ENCODE peak calls at places on chromosome 20, in seven cellular contexts. R, L, X, B, U, K and J are unnamed samples.

GRCh38 chr20:14220986-14221385 is 116.4 kb downstream of the FLRT3 start:
- DNase-seq in X (no peak), K (no peak), B (no peak), R (no peak), U (no peak), L (no peak), J (no peak)

GRCh38 chr20:44746367-44747165 is 901 bp downstream of the KCNK15 start:
- DNase-seq in X (peak; percentile 58), K (no peak), R (no peak), U (no peak), L (no peak), B (no peak), J (no peak)

GRCh38 chr20:47801759-47802158 is 16.5 kb upstream of the SULF2 start:
- DNase-seq in B (no peak), K (no peak), L (no peak), R (no peak), X (no peak), U (no peak), J (peak; percentile 58)

GRCh38 chr20:41140226-41141133 is 3.1 kb downstream of the PLCG1 start:
- DNase-seq in L (peak; percentile 42), K (no peak), R (no peak), B (no peak), U (no peak), X (no peak), J (no peak)

GRCh38 chr20:36084897-36085617 is 69.5 kb upstream of the EPB41L1 start:
- DNase-seq in K (peak; percentile 76), L (no peak), B (peak; percentile 76), X (no peak), U (no peak), R (no peak), J (no peak)

GRCh38 chr20:47223896-47224295 is 132.6 kb downstream of the ZMYND8 start:
- DNase-seq in U (no peak), X (no peak), L (no peak), K (no peak), R (no peak), B (no peak), J (no peak)

GRCh38 chr20:7736336-7736735 is 203.9 kb downstream of the HAO1 start:
- DNase-seq in X (no peak), K (peak; percentile 82), U (no peak), R (no peak), B (peak; percentile 59), L (no peak), J (no peak)

GRCh38 chr20:39641423-39641822 is 679.3 kb downstream of the DHX35 start:
- DNase-seq in K (no peak), X (no peak), L (no peak), B (no peak), U (no peak), R (no peak), J (no peak)

GRCh38 chr20:47090835-47091234 is 196.2 kb downstream of the EYA2 start:
- DNase-seq in K (no peak), L (no peak), R (no peak), B (no peak), X (no peak), U (no peak), J (no peak)

GRCh38 chr20:64228751-64229518 is 26.6 kb upstream of the PCMTD2 start:
- DNase-seq in X (peak; percentile 38), K (no peak), B (no peak), U (no peak), L (no peak), R (no peak), J (peak; percentile 56)

GRCh38 chr20:56439784-56440291 is 27.8 kb downstream of the CASS4 start:
- DNase-seq in R (peak; percentile 98), L (peak; percentile 28), U (no peak), K (peak; percentile 99), X (peak; percentile 56), B (peak; percentile 94), J (no peak)

GRCh38 chr20:39631557-39631956 is 669.4 kb downstream of the DHX35 start:
- DNase-seq in L (no peak), R (no peak), U (no peak), X (no peak), K (no peak), B (peak; percentile 28), J (no peak)

GRCh38 chr20:6103301-6103700 is 19.5 kb downstream of the FERMT1 start:
- DNase-seq in X (no peak), K (no peak), B (no peak), R (no peak), U (no peak), L (no peak), J (no peak)

GRCh38 chr20:54456972-54457371 is 18.4 kb upstream of the DOK5 start:
- DNase-seq in X (no peak), L (no peak), K (no peak), B (no peak), U (no peak), R (no peak), J (no peak)

DNA sequence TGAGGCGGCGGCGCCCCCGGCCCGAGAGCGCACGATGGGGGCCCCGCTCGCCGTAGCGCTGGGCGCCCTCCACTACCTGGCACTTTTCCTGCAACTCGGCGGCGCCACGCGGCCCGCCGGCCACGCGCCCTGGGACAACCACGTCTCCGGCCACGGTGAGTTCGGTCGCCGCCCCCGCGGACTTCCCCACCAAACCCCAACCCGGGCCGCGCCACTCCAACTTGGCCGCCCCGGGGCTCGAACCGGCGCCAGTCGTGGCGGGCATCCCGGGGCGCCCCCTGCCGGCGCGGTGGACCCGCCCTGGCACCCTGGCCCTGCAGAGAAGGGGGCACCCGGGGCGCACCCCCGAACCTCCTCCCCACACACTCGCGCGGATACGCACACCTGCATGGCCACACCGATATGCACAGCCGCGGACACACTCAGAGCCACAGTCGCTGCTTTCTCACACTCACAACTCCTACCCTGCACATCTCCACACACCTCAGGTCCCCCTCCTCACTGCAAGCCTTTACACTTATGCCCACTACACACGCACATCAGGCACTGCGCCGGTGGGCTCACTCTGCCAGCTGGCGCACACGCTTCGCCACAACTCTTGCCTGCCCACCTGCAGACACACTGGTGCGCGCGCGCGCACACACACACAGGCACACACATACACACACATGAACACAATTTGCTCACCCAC is 535 bp downstream of the VSTM2L start:
- DNase-seq in X (no peak), K (no peak), R (no peak), L (no peak), U (no peak), B (no peak), J (no peak)
- TF ChIP-seq CTCF in X (peak; percentile 34), K (no peak), R (peak; percentile 69), L (no peak), U (no peak), B (no peak), J (peak; percentile 75)

GRCh38 chr20:24470031-24470781 is 777 bp downstream of the SYNDIG1 start:
- DNase-seq in B (no peak), R (no peak), L (no peak), U (no peak), K (peak; percentile 18), X (no peak), J (no peak)

GRCh38 chr20:24468401-24469115 is 871 bp upstream of the SYNDIG1 start:
- DNase-seq in K (no peak), B (no peak), L (no peak), U (no peak), X (no peak), R (no peak), J (no peak)

GRCh38 chr20:24472426-24472825 is 3.0 kb downstream of the SYNDIG1 start:
- DNase-seq in L (no peak), B (no peak), X (no peak), K (no peak), R (no peak), U (no peak), J (no peak)

GRCh38 chr20:24470782-24471582 is 1.6 kb downstream of the SYNDIG1 start:
- DNase-seq in L (no peak), U (no peak), B (no peak), R (no peak), K (no peak), X (no peak), J (no peak)

GRCh38 chr20:24469116-24470030 is at the start of gene SYNDIG1:
- DNase-seq in R (no peak), L (peak; percentile 76), K (peak; percentile 24), B (no peak), U (no peak), X (no peak), J (no peak)
- TF ChIP-seq CTCF in R (no peak), L (no peak), K (no peak), B (no peak), U (no peak), X (no peak), J (no peak)

GRCh38 chr20:51028616-51029263 is 5.8 kb upstream of the KCNG1 start:
- DNase-seq in B (no peak), R (no peak), L (no peak), U (no peak), K (no peak), X (no peak), J (no peak)
- TF ChIP-seq CTCF in B (no peak), R (no peak), L (no peak), U (no peak), K (no peak), X (no peak), J (no peak)

GRCh38 chr20:2470432-2471193 is at the start of gene SNRPB:
- DNase-seq in K (peak; percentile 100), U (peak; percentile 71), B (peak; percentile 99), R (peak; percentile 98), L (peak; percentile 98), X (peak; percentile 97), J (peak; percentile 99)
- TF ChIP-seq CTCF in K (no peak), U (no peak), B (no peak), R (no peak), L (no peak), X (no peak), J (no peak)

GRCh38 chr20:57807418-57808265 is 97.8 kb upstream of the PMEPA1 start:
- DNase-seq in X (no peak), K (no peak), U (no peak), R (no peak), L (no peak), B (no peak), J (peak; percentile 57)

GRCh38 chr20:57804470-57805250 is 94.8 kb upstream of the PMEPA1 start:
- DNase-seq in U (no peak), L (no peak), R (no peak), K (no peak), X (no peak), B (no peak), J (no peak)

GRCh38 chr20:57806476-57806875 is 96.7 kb upstream of the PMEPA1 start:
- DNase-seq in U (no peak), R (no peak), K (no peak), X (no peak), B (no peak), L (no peak), J (peak; percentile 51)

GRCh38 chr20:57806975-57807374 is 97.2 kb upstream of the PMEPA1 start:
- DNase-seq in X (no peak), L (peak; percentile 42), R (no peak), K (no peak), U (no peak), B (no peak), J (peak; percentile 49)

DNA sequence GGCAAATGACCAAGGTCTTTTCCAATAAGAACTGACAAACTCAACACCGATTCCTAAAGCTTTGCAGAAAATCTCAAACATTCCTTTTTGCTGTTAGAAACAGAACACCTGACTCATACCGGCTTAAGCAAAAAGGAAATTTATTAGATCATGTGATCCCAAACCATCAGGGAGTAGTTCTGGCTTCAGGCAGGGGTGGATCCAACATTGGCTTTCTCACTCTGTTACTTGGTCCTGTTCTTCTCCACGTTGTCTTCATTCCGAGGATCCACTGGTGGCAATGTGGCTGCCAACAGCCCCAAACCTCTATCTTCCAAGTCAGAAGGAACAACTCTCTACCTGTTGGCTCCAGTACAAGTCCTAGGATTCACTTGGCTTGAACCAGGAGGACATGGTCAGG is 96.0 kb upstream of the PMEPA1 start:
- DNase-seq in U (no peak), R (no peak), K (no peak), X (no peak), L (no peak), B (no peak), J (no peak)
- TF ChIP-seq CTCF in U (no peak), R (no peak), K (no peak), X (no peak), L (no peak), B (no peak), J (no peak)

GRCh38 chr20:22353586-22353985 is 230.8 kb downstream of the FOXA2 start:
- DNase-seq in L (no peak), K (no peak), R (no peak), B (peak; percentile 37), U (no peak), X (no peak), J (no peak)
- TF ChIP-seq CTCF in L (no peak), K (no peak), R (no peak), B (no peak), U (no peak), X (no peak), J (no peak)